ENCODE peak calls at places on chromosomes 16 and 17, in nine cellular contexts. O, G, X, C, P, D, K, U and Z are unnamed samples.

GRCh38 chr17:44095647-44096496 is 25.3 kb downstream of the G6PC3 start:
- DNase-seq in C (no peak), X (peak), U (peak), K (no peak), G (peak), O (peak), D (peak), P (peak), Z (peak)

GRCh38 chr16:3503513-3503912 is 2.7 kb downstream of the CLUAP1 start:
- DNase-seq in C (no peak), D (no peak), K (peak), O (no peak), P (no peak), X (peak), G (no peak), U (no peak), Z (no peak)

GRCh38 chr17:14559720-14560119 is 258.8 kb downstream of the HS3ST3B1 start:
- DNase-seq in U (no peak), G (no peak), D (no peak), X (no peak), K (peak), O (no peak), C (no peak), P (no peak), Z (no peak)

GRCh38 chr17:3049705-3050295 is 13.6 kb downstream of the OR1D5 start:
- DNase-seq in O (no peak), C (no peak), X (no peak), D (no peak), G (peak), K (no peak), P (no peak), U (no peak), Z (no peak)

GRCh38 chr16:361872-362701 is 8.3 kb downstream of the MRPL28 start:
- DNase-seq in O (peak), C (peak), G (peak), K (peak), D (peak), P (peak), X (peak), U (peak), Z (peak)

GRCh38 chr16:46496701-46497100 is 124.5 kb downstream of the SHCBP1 start:
- DNase-seq in G (no peak), P (no peak), U (no peak), O (no peak), C (no peak), X (no peak), D (no peak), K (no peak), Z (no peak)

GRCh38 chr16:4313563-4314531 is 2.0 kb upstream of the GLIS2 start:
- DNase-seq in C (peak), O (peak), P (peak), G (no peak), X (no peak), D (peak), K (peak), U (peak), Z (no peak)

GRCh38 chr16:84885024-84885910 is 65.5 kb downstream of the CRISPLD2 start:
- DNase-seq in D (no peak), K (no peak), X (no peak), P (no peak), U (no peak), C (no peak), G (peak), O (peak), Z (no peak)

GRCh38 chr17:4566785-4567184 is 6.4 kb upstream of the GGT6 start:
- DNase-seq in K (peak), X (no peak), C (no peak), O (peak), U (no peak), D (peak), P (peak), G (peak), Z (peak)

GRCh38 chr16:83329466-83329865 is 478.3 kb upstream of the HSBP1 start:
- DNase-seq in C (no peak), O (no peak), X (no peak), P (no peak), U (no peak), K (no peak), G (peak), D (no peak), Z (no peak)

GRCh38 chr17:68346448-68346847 is 55.2 kb downstream of the ARSG start:
- DNase-seq in K (peak), O (no peak), G (no peak), D (no peak), P (no peak), C (peak), U (peak), X (no peak), Z (no peak)

GRCh38 chr16:19011169-19011731 is 27.5 kb downstream of the TMC7 start:
- DNase-seq in X (no peak), P (no peak), U (no peak), K (no peak), D (no peak), G (no peak), C (no peak), O (no peak), Z (no peak)

GRCh38 chr16:1691956-1692355 is 13.9 kb downstream of the JPT2 start:
- DNase-seq in O (no peak), D (no peak), U (no peak), C (no peak), P (peak), K (no peak), X (peak), G (peak), Z (peak)

GRCh38 chr16:79834720-79835119 is 234.2 kb upstream of the MAF start:
- DNase-seq in U (no peak), O (no peak), P (no peak), D (no peak), C (no peak), K (no peak), X (no peak), G (no peak), Z (no peak)

GRCh38 chr16:67782567-67783352 is 23.6 kb downstream of the RANBP10 start:
- DNase-seq in X (no peak), D (peak), P (no peak), G (no peak), O (no peak), U (no peak), C (no peak), K (no peak), Z (no peak)

GRCh38 chr16:1810536-1810935 is 16.1 kb downstream of the HAGH start:
- DNase-seq in D (no peak), P (no peak), C (no peak), O (no peak), G (no peak), K (no peak), X (no peak), U (no peak), Z (no peak)

GRCh38 chr16:28846933-28847273 is 755 bp upstream of the TUFM start:
- DNase-seq in G (no peak), C (no peak), O (no peak), D (peak), P (no peak), U (no peak), K (no peak), X (no peak), Z (no peak)

GRCh38 chr17:58630883-58631522 is 60.8 kb downstream of the TEX14 start:
- DNase-seq in O (peak), G (no peak), C (peak), D (peak), P (no peak), K (no peak), U (no peak), X (no peak), Z (no peak)

GRCh38 chr17:81741594-81742452 is 29.7 kb downstream of the SLC25A10 start:
- DNase-seq in X (no peak), G (no peak), O (no peak), P (no peak), C (no peak), U (no peak), K (no peak), D (no peak), Z (no peak)

GRCh38 chr16:13896543-13897182 is 23.3 kb upstream of the ERCC4 start:
- DNase-seq in U (no peak), G (no peak), K (peak), X (no peak), D (no peak), O (no peak), P (peak), C (no peak), Z (no peak)

GRCh38 chr17:78450696-78451344 is 72.4 kb downstream of the PGS1 start:
- DNase-seq in G (no peak), X (no peak), O (no peak), K (peak), C (no peak), U (no peak), D (no peak), P (no peak), Z (no peak)

GRCh38 chr16:84278968-84279367 is 15.7 kb upstream of the WFDC1 start:
- DNase-seq in D (peak), K (no peak), U (no peak), G (no peak), O (no peak), P (no peak), X (no peak), C (no peak), Z (no peak)

GRCh38 chr17:71467719-71468118 is 653.1 kb upstream of the SOX9 start:
- DNase-seq in X (no peak), K (no peak), O (no peak), U (no peak), G (no peak), C (peak), D (no peak), P (no peak), Z (no peak)

GRCh38 chr17:38510424-38511125 is 82.3 kb downstream of the ARHGAP23 start:
- DNase-seq in C (no peak), P (no peak), G (peak), D (peak), O (peak), X (no peak), U (peak), K (no peak), Z (no peak)

GRCh38 chr16:27097671-27098275 is 31.0 kb downstream of the C16orf82 start:
- DNase-seq in X (no peak), P (no peak), K (no peak), G (peak), U (peak), C (no peak), D (no peak), O (no peak), Z (no peak)

GRCh38 chr17:76683011-76683755 is 27.6 kb downstream of the MXRA7 start:
- DNase-seq in X (no peak), G (no peak), C (no peak), U (no peak), D (peak), P (no peak), O (peak), K (peak), Z (no peak)

GRCh38 chr17:2055494-2056220 is 754 bp downstream of the HIC1 start:
- DNase-seq in G (peak), P (no peak), O (no peak), X (no peak), U (peak), K (no peak), C (peak), D (no peak), Z (no peak)

GRCh38 chr16:66996983-66997358 is 8.6 kb downstream of the CES4A start:
- DNase-seq in P (no peak), C (no peak), U (no peak), O (no peak), K (no peak), X (no peak), G (no peak), D (no peak), Z (no peak)

GRCh38 chr17:64245218-64246145 is 17.6 kb downstream of the TEX2 start:
- DNase-seq in G (no peak), U (no peak), X (no peak), C (no peak), K (no peak), P (no peak), D (no peak), O (no peak), Z (peak)

GRCh38 chr16:10552998-10553491 is 27.4 kb downstream of the EMP2 start:
- DNase-seq in K (peak), G (no peak), O (peak), C (peak), X (no peak), U (peak), P (peak), D (peak), Z (no peak)

GRCh38 chr16:65958096-65958495 is 408.4 kb upstream of the CDH5 start:
- DNase-seq in K (no peak), X (no peak), G (no peak), P (no peak), O (no peak), C (no peak), U (no peak), D (peak), Z (no peak)

GRCh38 chr16:51382940-51383339 is 231.9 kb upstream of the SALL1 start:
- DNase-seq in D (no peak), X (no peak), C (no peak), U (no peak), P (no peak), K (no peak), G (no peak), O (no peak), Z (no peak)

GRCh38 chr17:79438936-79439335 is 171.9 kb downstream of the RBFOX3 start:
- DNase-seq in K (no peak), G (no peak), O (no peak), C (no peak), P (no peak), U (no peak), X (no peak), D (no peak), Z (no peak)

GRCh38 chr17:7673239-7673638 is 14.1 kb downstream of the TP53 start:
- DNase-seq in U (no peak), C (no peak), G (peak), D (no peak), P (peak), O (peak), X (no peak), K (peak), Z (no peak)

GRCh38 chr17:6376901-6377300 is 58.0 kb downstream of the AIPL1 start:
- DNase-seq in O (no peak), K (no peak), G (no peak), D (no peak), X (no peak), C (no peak), U (no peak), P (no peak), Z (no peak)

GRCh38 chr17:44722254-44722653 is 13.8 kb downstream of the DBF4B start:
- DNase-seq in K (no peak), G (no peak), U (no peak), P (no peak), D (no peak), C (no peak), O (no peak), X (no peak), Z (no peak)

GRCh38 chr16:87207965-87208364 is 109.2 kb downstream of the C16orf95 start:
- DNase-seq in G (no peak), C (no peak), P (no peak), D (no peak), K (no peak), X (no peak), O (no peak), U (no peak), Z (no peak)

GRCh38 chr17:13272296-13272695 is 254.5 kb upstream of the ELAC2 start:
- DNase-seq in C (no peak), O (no peak), P (no peak), X (no peak), G (no peak), K (no peak), U (no peak), D (no peak), Z (no peak)

GRCh38 chr16:11328172-11329079 is 16.8 kb upstream of the RMI2 start:
- DNase-seq in G (peak), U (peak), C (no peak), D (peak), X (peak), K (peak), O (peak), P (peak), Z (peak)

GRCh38 chr16:49348408-49349176 is 25.0 kb upstream of the C16orf78 start:
- DNase-seq in U (no peak), K (peak), X (no peak), O (peak), C (no peak), P (peak), D (no peak), G (no peak), Z (no peak)
- TF ChIP-seq CTCF in U (no peak), K (peak), X (peak), O (no peak), C (no peak), P (no peak), D (no peak), G (peak), Z (no peak)

GRCh38 chr17:41919165-41919817 is 540 bp upstream of the ACLY start:
- DNase-seq in P (no peak), U (no peak), K (no peak), O (peak), D (no peak), X (peak), C (no peak), G (peak), Z (peak)

GRCh38 chr17:41919840-41920579 is 1.3 kb upstream of the ACLY start:
- DNase-seq in O (peak), U (no peak), X (no peak), G (peak), C (peak), K (no peak), P (peak), D (no peak), Z (peak)

GRCh38 chr17:41917192-41917591 is 1.6 kb downstream of the ACLY start:
- DNase-seq in O (no peak), U (no peak), C (no peak), G (peak), X (no peak), P (peak), K (no peak), D (no peak), Z (peak)

GRCh38 chr17:41918392-41919164 is at the start of gene ACLY:
- DNase-seq in C (peak), P (peak), D (peak), U (peak), O (peak), K (peak), G (peak), X (peak), Z (peak)

GRCh38 chr17:41917957-41918391 is 777 bp downstream of the ACLY start:
- DNase-seq in C (peak), G (no peak), K (peak), D (peak), P (peak), U (peak), O (peak), X (no peak), Z (peak)
- TF ChIP-seq CTCF in C (no peak), G (no peak), K (no peak), D (no peak), P (no peak), U (no peak), O (no peak), X (no peak), Z (no peak)

DNA sequence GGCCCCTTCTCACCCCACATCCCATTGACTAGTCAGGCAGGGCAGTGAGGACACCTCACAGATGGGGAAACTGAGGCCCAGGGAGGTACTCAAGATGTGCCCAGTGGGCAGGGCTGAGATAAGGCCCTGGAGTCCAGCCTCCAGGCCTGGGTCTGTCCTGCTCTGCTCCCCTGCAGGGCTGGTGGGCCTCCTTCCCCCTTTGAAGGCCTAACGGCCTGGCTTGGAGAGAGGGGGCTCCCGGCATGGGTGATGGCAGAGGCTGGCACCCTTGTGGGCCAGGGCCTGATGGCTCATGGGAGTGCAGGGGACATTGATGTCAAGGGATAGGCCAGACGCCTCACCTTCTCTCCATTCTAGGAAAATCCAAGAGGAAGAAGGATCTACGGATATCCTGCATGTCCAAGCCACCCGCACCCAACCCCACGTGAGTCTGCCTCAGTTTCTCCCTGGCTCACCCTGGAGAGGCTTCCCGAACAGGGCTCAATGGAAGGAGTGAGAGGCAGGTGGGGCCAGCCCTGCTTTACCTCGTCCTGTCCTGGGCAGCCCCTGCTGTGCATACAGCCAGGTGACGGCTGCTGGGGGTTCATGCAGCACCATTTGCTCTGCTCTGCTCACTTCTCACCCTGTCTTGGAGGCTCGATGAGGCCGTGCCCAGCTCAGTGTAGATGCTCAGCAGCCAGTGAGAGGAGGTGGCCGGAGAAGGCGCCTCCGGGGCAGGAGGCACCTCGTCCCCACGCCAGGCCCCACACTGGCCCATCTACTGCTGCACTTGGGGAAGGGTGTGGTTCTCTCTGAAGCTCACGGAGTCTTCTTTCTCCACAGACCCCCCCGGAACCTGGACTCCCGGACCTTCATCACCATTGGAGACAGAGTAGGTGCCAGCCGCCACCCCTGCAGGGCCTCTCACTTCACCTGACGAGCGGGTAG is 13.8 kb downstream of the MAP2K3 start:
- DNase-seq in O (no peak), G (no peak), P (no peak), D (no peak), K (no peak), U (no peak), X (no peak), C (peak), Z (no peak)
- TF ChIP-seq CTCF in O (no peak), G (no peak), P (no peak), D (no peak), K (no peak), U (no peak), X (no peak), C (no peak), Z (no peak)

GRCh38 chr17:75658237-75658636 is 8.7 kb downstream of the RECQL5 start:
- DNase-seq in P (no peak), X (no peak), O (no peak), C (no peak), U (no peak), K (no peak), D (no peak), G (no peak), Z (no peak)

GRCh38 chr17:75650874-75651273 is 16.1 kb downstream of the RECQL5 start:
- DNase-seq in G (no peak), X (no peak), P (no peak), U (no peak), O (no peak), C (no peak), K (no peak), D (no peak), Z (no peak)

GRCh38 chr17:75652934-75653549 is 13.9 kb downstream of the RECQL5 start:
- DNase-seq in C (no peak), D (peak), K (peak), X (no peak), U (no peak), O (peak), G (peak), P (peak), Z (peak)

GRCh38 chr17:75652341-75652740 is 14.6 kb downstream of the RECQL5 start:
- DNase-seq in G (no peak), D (no peak), X (no peak), C (no peak), U (no peak), K (no peak), O (no peak), P (no peak), Z (no peak)

GRCh38 chr17:75654176-75654575 is 12.8 kb downstream of the RECQL5 start:
- DNase-seq in O (no peak), U (no peak), G (no peak), K (no peak), C (no peak), D (no peak), X (no peak), P (peak), Z (no peak)
- TF ChIP-seq CTCF in O (no peak), U (no peak), G (peak), K (peak), C (no peak), D (no peak), X (peak), P (peak), Z (peak)

GRCh38 chr17:19311421-19312215 is 50.9 kb downstream of the B9D1 start:
- DNase-seq in U (no peak), P (no peak), D (no peak), G (peak), O (no peak), X (no peak), K (no peak), C (peak), Z (no peak)
- TF ChIP-seq CTCF in U (no peak), P (no peak), D (no peak), G (no peak), O (no peak), X (no peak), K (no peak), C (no peak), Z (no peak)